ENCODE peak calls at places on chromosome 10, in four cellular contexts. C is GM23338, K is K562, H is PC-3. M is an unnamed sample.

GRCh38 chr10:33537066-33537465 is 202.6 kb upstream of the NRP1 start:
- DNase-seq in C (no peak), K (no peak), H (no peak), M (no peak)

GRCh38 chr10:17144757-17145156 is 15.1 kb upstream of the CUBN start:
- DNase-seq in C (no peak), K (no peak), H (peak), M (no peak)

GRCh38 chr10:36336315-36336714 is 694.2 kb upstream of the FZD8 start:
- DNase-seq in C (no peak), K (no peak), H (no peak), M (no peak)

GRCh38 chr10:480928-481551 is 208.4 kb downstream of the DIP2C start:
- DNase-seq in C (no peak), K (no peak), H (no peak), M (no peak)

GRCh38 chr10:109047856-109048255 is 875.5 kb downstream of the XPNPEP1 start:
- DNase-seq in C (no peak), K (no peak), H (no peak), M (no peak)

GRCh38 chr10:79229081-79229541 is 118.2 kb upstream of the PPIF start:
- DNase-seq in C (peak), K (no peak), H (no peak), M (no peak)

GRCh38 chr10:75492151-75492550 is 60.7 kb downstream of the LRMDA start:
- DNase-seq in C (peak), K (peak), H (no peak), M (no peak)

GRCh38 chr10:28939352-28940157 is 262.2 kb downstream of the BAMBI start:
- DNase-seq in C (peak), K (peak), H (no peak), M (peak)

GRCh38 chr10:2888403-2889004 is 178.8 kb upstream of the PFKP start:
- DNase-seq in C (no peak), K (no peak), H (no peak), M (no peak)

GRCh38 chr10:101257121-101257890 is 28.0 kb upstream of the LBX1 start:
- DNase-seq in C (no peak), K (no peak), H (no peak), M (no peak)

GRCh38 chr10:30774281-30774680 is 144.7 kb upstream of the LYZL2 start:
- DNase-seq in C (no peak), K (no peak), H (no peak), M (no peak)

GRCh38 chr10:17548162-17548561 is 69.0 kb downstream of the HACD1 start:
- DNase-seq in C (no peak), K (no peak), H (no peak), M (no peak)

DNA sequence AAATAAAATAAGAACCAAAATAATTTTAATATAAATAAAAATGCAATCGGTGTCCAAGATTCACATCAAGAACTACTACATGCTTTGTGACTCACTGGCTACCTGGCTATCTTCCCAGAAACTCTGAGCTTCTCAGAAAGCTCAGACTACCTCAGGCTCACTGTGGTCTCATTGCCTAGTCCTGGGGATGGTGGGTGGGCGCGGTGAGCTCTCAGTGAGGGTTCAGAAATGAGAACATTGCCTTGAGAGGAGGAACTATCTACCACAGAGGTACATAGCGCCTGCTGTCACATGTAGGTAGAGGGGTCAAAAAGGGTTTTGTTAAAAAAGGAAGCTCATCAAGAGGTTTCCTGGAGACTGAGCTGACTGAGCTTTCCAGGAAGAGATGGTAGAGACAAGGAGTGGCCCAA is 108.0 kb downstream of the WDFY4 start:
- DNase-seq in C (no peak), K (no peak), H (peak), M (no peak)
- H2AFZ ChIP-seq in C (no peak), K (no peak), H (no peak), M (no peak)

GRCh38 chr10:131451407-131452015 is 140.0 kb upstream of the TCERG1L start:
- DNase-seq in C (no peak), K (no peak), H (peak), M (no peak)

GRCh38 chr10:131450220-131450765 is 138.8 kb upstream of the TCERG1L start:
- DNase-seq in C (no peak), K (no peak), H (no peak), M (peak)

GRCh38 chr10:131456411-131456810 is 144.9 kb upstream of the TCERG1L start:
- DNase-seq in C (no peak), K (no peak), H (no peak), M (no peak)

GRCh38 chr10:131453772-131454634 is 142.5 kb upstream of the TCERG1L start:
- DNase-seq in C (peak), K (peak), H (peak), M (peak)

GRCh38 chr10:131452926-131453771 is 141.6 kb upstream of the TCERG1L start:
- DNase-seq in C (peak), K (no peak), H (no peak), M (no peak)
- H3K4me3 ChIP-seq in C (peak), K (no peak), H (no peak), M (no peak)

DNA sequence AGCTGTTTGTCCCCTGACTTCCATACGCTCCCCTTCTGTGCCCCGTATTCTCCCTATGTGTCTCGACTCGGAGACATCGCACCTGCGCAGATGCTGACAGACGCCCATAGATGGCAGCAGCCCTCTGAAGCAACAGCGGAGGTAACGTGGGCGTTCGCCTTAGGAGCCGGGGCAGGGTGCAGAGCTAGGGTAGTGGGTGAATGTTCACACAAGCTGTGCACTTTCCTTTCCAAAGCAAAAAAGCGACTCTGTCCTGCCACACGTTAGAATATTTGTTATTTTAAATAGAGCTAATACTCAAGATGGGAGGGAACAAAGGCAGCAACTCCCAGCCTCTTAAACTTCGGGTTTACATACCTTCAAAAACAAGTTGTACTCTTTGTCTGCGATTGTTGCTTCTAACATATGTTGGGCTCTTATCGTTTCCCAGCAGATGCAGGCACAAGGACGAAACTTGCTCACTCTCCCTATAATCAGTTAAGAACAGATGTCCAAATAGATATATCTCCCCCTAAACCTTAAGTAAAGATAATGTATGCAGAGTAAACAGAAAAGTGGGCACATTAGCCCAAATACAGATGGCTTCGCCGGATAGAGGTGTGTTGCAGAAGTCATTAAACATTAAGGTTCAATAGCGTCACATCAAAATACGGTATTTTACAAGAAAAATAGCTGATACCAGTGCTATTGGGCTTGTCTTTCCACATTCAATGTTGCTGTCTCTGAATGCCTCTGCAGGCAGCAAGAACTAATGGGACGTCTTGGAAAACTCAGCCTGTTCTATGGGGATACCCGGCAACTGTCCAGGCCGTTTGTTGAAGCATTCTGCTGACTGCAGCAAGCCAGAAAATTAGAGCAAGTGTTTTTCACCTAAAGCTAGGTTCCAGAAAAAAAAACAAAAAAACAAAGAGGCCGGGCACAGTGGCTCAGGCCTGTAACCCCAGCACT is 340.3 kb upstream of the PRKCQ start:
- DNase-seq in C (peak), K (peak), H (peak), M (peak)
- H2AFZ ChIP-seq in C (peak), K (peak), H (no peak), M (no peak)

GRCh38 chr10:44316187-44316921 is 68.5 kb downstream of the CXCL12 start:
- DNase-seq in C (peak), K (peak), H (no peak), M (peak)
- H3K4me3 ChIP-seq in C (no peak), K (no peak), H (no peak), M (no peak)

GRCh38 chr10:116146374-116146773 is 126.6 kb downstream of the GFRA1 start:
- DNase-seq in C (no peak), K (no peak), H (no peak), M (no peak)
- H2AFZ ChIP-seq in C (no peak), K (no peak), H (no peak), M (no peak)

M was measured in Karpas-422.